ENCODE peak calls at places on chromosome 22, in ten cellular contexts. K is tibial artery, R is tibial nerve, C is gastrocnemius medialis, Q is neural progenitor cell, L is cardiac muscle cell, U is DND-41, Y is MM.1S, N is colonic mucosa, M is Karpas-422. W is an unnamed sample. For H3K36me3, the result is how much of the 10 kb centered on the place peaks cover.

GRCh38 chr22:40420341-40421081 is 50.1 kb downstream of the SGSM3 start:
- DNase-seq in K (no peak), R (no peak), C (no peak), Q (no peak), L (no peak), U (no peak), Y (no peak), N (no peak), M (no peak), W (no peak)

GRCh38 chr22:32542332-32543019 is 67.9 kb downstream of the FBXO7 start:
- DNase-seq in K (peak), R (peak), C (peak), Q (no peak), L (no peak), U (no peak), Y (no peak), N (no peak), M (no peak), W (no peak)

GRCh38 chr22:37746366-37747089 is 49.7 kb downstream of the TRIOBP start:
- DNase-seq in K (no peak), R (no peak), C (no peak), Q (peak), L (no peak), U (peak), Y (no peak), N (peak), M (no peak), W (no peak)

GRCh38 chr22:21823740-21824438 is 43.6 kb downstream of the MAPK1 start:
- DNase-seq in K (no peak), R (no peak), C (no peak), Q (no peak), L (peak), U (no peak), Y (no peak), N (no peak), M (peak), W (no peak)

GRCh38 chr22:20868225-20868944 is 9.6 kb downstream of the SNAP29 start:
- DNase-seq in K (no peak), R (no peak), C (no peak), Q (no peak), L (no peak), U (no peak), Y (no peak), N (no peak), M (no peak), W (no peak)

GRCh38 chr22:44965171-44965570 is 44.6 kb downstream of the PHF21B start:
- DNase-seq in K (no peak), R (no peak), C (no peak), Q (no peak), L (no peak), U (no peak), Y (no peak), N (no peak), M (no peak), W (no peak)

GRCh38 chr22:45376009-45376408 is 37.4 kb downstream of the SMC1B start:
- DNase-seq in K (no peak), R (no peak), C (no peak), Q (no peak), L (no peak), U (no peak), Y (peak), N (no peak), M (no peak), W (no peak)

GRCh38 chr22:23403720-23404688 is 176.1 kb downstream of the IGLL1 start:
- DNase-seq in K (no peak), R (no peak), C (no peak), Q (no peak), L (no peak), U (no peak), Y (no peak), N (no peak), M (no peak), W (no peak)

GRCh38 chr22:50465531-50465930 is 9.3 kb downstream of the SBF1 start:
- DNase-seq in K (no peak), R (no peak), C (no peak), Q (no peak), L (no peak), U (no peak), Y (no peak), N (no peak), M (no peak), W (no peak)
- H3K36me3 ChIP-seq in K (half or more), R (half or more), C (under half), Q (under half), L (half or more), U (half or more), Y (under half), N (under half), M (under half), W (half or more)

DNA sequence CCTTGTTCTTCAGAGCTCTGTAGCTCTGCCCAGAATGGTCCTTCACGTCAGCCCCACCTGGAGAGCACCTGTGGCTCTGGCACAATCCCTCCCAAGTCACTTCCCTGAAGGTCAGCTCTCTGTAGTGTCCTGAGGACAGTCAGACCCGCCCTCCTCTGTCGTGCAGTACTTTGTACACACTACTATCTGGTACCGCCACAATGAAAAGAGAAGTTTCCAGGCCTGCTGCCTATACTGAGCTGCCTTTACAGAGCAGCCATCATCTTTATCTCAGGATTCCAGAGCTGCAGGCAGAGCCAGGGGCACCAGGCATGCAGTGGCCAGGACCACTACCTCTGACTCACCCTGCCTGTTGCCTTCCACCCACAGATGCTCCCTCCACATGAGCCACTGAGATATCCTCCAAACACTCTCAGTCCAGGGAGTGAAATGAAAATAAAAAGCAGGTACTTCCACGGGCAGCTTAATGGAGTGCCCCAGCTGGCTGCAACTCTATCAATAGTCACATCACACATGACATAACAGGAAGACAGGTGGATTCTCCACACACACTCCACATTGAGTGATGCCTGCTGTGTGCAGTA is 7.3 kb downstream of the PACSIN2 start:
- DNase-seq in K (no peak), R (no peak), C (no peak), Q (no peak), L (peak), U (no peak), Y (no peak), N (peak), M (no peak), W (no peak)
- H3K27ac ChIP-seq in K (peak), R (no peak), C (no peak), Q (no peak), L (peak), U (no peak), Y (no peak), N (peak), M (no peak), W (peak)

DNA sequence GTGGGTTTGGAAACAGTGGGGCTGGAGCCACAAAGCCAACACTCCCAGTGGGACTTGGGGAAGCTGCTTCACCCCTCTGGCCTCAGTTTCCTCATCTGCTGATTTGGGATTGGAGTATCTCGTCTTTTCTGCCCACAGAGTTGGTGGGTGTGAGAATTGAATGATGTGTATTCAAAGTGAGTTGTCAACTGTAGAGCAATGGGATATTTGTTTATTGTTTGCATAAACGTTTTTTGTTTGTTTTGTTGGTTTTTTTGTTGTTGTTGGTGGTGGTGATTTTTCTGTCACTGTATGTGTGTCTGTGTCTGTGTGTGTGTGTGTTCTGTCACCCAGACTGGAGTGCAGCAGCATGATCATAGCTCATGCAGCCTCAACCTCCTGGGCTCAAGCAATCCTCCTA is 542.0 kb downstream of the MIAT start:
- DNase-seq in K (no peak), R (no peak), C (no peak), Q (no peak), L (no peak), U (no peak), Y (no peak), N (no peak), M (no peak), W (no peak)
- H3K36me3 ChIP-seq in K (under half), R (under half), C (under half), Q (under half), L (under half), U (under half), Y (under half), N (under half), M (under half), W (under half)

GRCh38 chr22:27775087-27775697 is 26.4 kb downstream of the MN1 start:
- DNase-seq in K (no peak), R (no peak), C (no peak), Q (no peak), L (no peak), U (no peak), Y (no peak), N (no peak), M (no peak), W (no peak)

GRCh38 chr22:27775698-27776409 is 25.7 kb downstream of the MN1 start:
- DNase-seq in K (no peak), R (no peak), C (no peak), Q (peak), L (no peak), U (no peak), Y (no peak), N (no peak), M (no peak), W (no peak)

GRCh38 chr22:27778299-27779090 is 23.1 kb downstream of the MN1 start:
- DNase-seq in K (no peak), R (peak), C (no peak), Q (peak), L (no peak), U (no peak), Y (no peak), N (no peak), M (no peak), W (no peak)

GRCh38 chr22:27777128-27777527 is 24.4 kb downstream of the MN1 start:
- DNase-seq in K (no peak), R (no peak), C (no peak), Q (no peak), L (no peak), U (no peak), Y (no peak), N (no peak), M (no peak), W (no peak)

DNA sequence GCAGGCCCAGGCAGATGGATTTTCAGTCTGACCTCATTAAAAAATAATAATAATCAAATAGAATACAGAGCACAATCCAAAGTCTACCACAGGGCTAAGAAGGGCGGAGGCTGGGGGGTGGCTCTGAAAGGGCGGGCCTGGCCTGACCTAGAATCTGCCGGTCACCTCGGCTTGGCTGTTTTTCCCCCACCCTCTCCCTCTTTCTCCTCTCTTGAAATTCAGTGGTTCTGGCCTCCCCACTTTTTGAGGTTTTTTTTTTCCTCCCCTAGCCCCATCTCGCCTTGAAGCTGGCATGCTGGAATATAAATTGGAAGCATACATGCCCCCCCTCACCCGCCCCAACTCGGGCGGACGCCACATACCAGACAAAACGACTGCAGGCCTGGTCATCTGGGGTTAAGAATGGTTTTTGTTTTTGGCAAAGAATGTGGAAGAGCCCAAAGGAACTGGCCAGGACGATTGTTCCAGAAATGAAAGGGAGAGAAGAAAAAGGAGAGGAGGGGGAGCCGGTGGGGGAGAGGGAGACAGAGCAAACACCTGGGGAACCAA is 25.1 kb downstream of the MN1 start:
- DNase-seq in K (no peak), R (no peak), C (no peak), Q (peak), L (no peak), U (no peak), Y (no peak), N (no peak), M (no peak), W (no peak)
- H3K27ac ChIP-seq in K (peak), R (peak), C (peak), Q (peak), L (peak), U (no peak), Y (no peak), N (no peak), M (no peak), W (peak)

DNA sequence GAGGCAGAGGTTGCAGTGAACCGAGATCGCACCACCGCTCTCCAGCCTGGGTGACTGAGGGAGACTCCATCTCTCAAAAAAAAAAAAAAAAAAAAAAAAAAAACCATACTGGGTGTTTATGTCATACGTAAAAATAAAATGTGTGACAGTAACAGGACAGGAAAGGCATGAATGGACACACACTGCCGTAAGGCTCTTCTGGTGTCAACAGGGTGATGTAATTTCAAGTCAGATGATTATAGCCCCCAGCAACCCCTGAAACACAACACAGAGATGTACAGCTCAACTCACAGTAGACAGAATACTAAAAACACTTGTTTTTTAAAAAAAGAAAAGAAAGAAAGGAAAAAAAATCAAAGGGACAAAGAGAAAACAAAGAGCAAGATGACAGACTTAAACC is 22.2 kb downstream of the SBF1 start:
- DNase-seq in K (no peak), R (no peak), C (no peak), Q (no peak), L (no peak), U (no peak), Y (no peak), N (no peak), M (no peak), W (no peak)
- H3K36me3 ChIP-seq in K (half or more), R (half or more), C (under half), Q (under half), L (under half), U (half or more), Y (under half), N (under half), M (under half), W (half or more)

GRCh38 chr22:30635273-30636225 is at the start of gene SLC35E4:
- DNase-seq in K (peak), R (peak), C (peak), Q (peak), L (peak), U (peak), Y (peak), N (peak), M (peak), W (peak)
- H3K27ac ChIP-seq in K (peak), R (peak), C (peak), Q (no peak), L (peak), U (peak), Y (no peak), N (peak), M (no peak), W (peak)

GRCh38 chr22:26599505-26599904 is 9.6 kb upstream of the TPST2 start:
- DNase-seq in K (no peak), R (no peak), C (no peak), Q (no peak), L (no peak), U (no peak), Y (no peak), N (no peak), M (no peak), W (no peak)
- H3K36me3 ChIP-seq in K (under half), R (under half), C (under half), Q (under half), L (under half), U (under half), Y (under half), N (under half), M (under half), W (under half)

GRCh38 chr22:17803871-17804270 is 29.6 kb upstream of the BID start:
- DNase-seq in K (no peak), R (no peak), C (no peak), Q (no peak), L (no peak), U (no peak), Y (no peak), N (no peak), M (no peak), W (no peak)
- H3K27ac ChIP-seq in K (no peak), R (peak), C (no peak), Q (no peak), L (no peak), U (no peak), Y (no peak), N (no peak), M (no peak), W (no peak)

GRCh38 chr22:36640106-36640672 is 63.4 kb downstream of the CACNG2 start:
- DNase-seq in K (no peak), R (no peak), C (no peak), Q (peak), L (no peak), U (no peak), Y (no peak), N (no peak), M (no peak), W (no peak)

GRCh38 chr22:36641902-36642640 is 61.5 kb downstream of the CACNG2 start:
- DNase-seq in K (no peak), R (no peak), C (no peak), Q (no peak), L (peak), U (no peak), Y (no peak), N (no peak), M (no peak), W (no peak)

GRCh38 chr22:36643033-36643432 is 60.5 kb downstream of the CACNG2 start:
- DNase-seq in K (no peak), R (no peak), C (no peak), Q (no peak), L (no peak), U (no peak), Y (no peak), N (no peak), M (no peak), W (no peak)

DNA sequence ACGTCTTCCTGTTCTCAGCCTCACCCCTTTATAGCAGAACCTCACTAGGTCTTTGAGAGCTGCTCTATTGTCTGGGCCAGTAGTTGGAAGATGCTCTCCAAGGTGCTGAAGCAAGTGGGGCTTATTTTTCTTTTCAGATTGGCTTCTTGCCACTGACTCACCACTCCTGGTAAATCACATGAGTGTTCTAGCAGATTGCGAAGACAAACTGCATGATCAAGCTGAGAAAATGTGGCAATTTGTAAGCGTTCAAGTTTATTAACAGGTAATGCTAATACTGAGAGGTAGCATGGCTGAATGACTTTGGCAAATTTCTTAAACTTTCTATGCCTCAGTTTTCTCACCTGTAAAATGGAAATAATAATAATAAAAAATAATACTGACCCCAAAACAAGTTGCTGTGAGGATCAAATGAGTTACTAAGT is 59.2 kb downstream of the CACNG2 start:
- DNase-seq in K (no peak), R (peak), C (no peak), Q (peak), L (peak), U (peak), Y (peak), N (peak), M (peak), W (no peak)
- H3K36me3 ChIP-seq in K (under half), R (under half), C (under half), Q (under half), L (under half), U (under half), Y (under half), N (under half), M (under half), W (under half)

W was measured in ascending aorta.